ENCODE peak calls at places on chromosomes 5 and 9, in six cellular contexts. C is HEK293T, N is IMR-90, X is K562, P is GM12878, L is HepG2. B is an unnamed sample.
A peak's percentile ranks its signal among the peaks of the same experiment; 100 is the strongest.

GRCh38 chr5:115068239-115069086 is 101.2 kb downstream of the TRIM36 start:
- DNase-seq in C (no peak), N (peak; percentile 49), X (no peak), P (peak; percentile 57), L (peak; percentile 73), B (peak; percentile 62)

GRCh38 chr5:135306557-135306956 is 92.5 kb downstream of the MACROH2A1 start:
- DNase-seq in C (no peak), N (no peak), X (no peak), P (no peak), L (no peak), B (no peak)

GRCh38 chr5:124689653-124690052 is 56.8 kb downstream of the ZNF608 start:
- DNase-seq in C (no peak), N (no peak), X (no peak), P (no peak), L (no peak), B (no peak)

GRCh38 chr5:6340100-6340499 is 38.2 kb downstream of the MED10 start:
- DNase-seq in C (no peak), N (no peak), X (no peak), P (no peak), L (no peak), B (no peak)

GRCh38 chr5:105101597-105101996 is 1539.0 kb upstream of the NUDT12 start:
- DNase-seq in C (no peak), N (no peak), X (no peak), P (no peak), L (no peak), B (no peak)

GRCh38 chr9:127149463-127150390 is 27.3 kb upstream of the ANGPTL2 start:
- DNase-seq in C (no peak), N (no peak), X (no peak), P (no peak), L (no peak), B (no peak)

GRCh38 chr5:180289433-180289832 is 2.5 kb downstream of the MAPK9 start:
- DNase-seq in C (no peak), N (no peak), X (no peak), P (no peak), L (no peak), B (no peak)

GRCh38 chr9:30774326-30774725 is 1610.1 kb upstream of the ACO1 start:
- DNase-seq in C (peak; percentile 16), N (no peak), X (no peak), P (no peak), L (peak; percentile 28), B (no peak)

GRCh38 chr5:59037453-59038168 is 454.7 kb downstream of the RAB3C start:
- DNase-seq in C (no peak), N (no peak), X (no peak), P (no peak), L (no peak), B (peak; percentile 67)

GRCh38 chr5:141149812-141150211 is at the start of gene PCDHB6:
- DNase-seq in C (peak; percentile 30), N (peak; percentile 3), X (no peak), P (no peak), L (peak; percentile 56), B (peak; percentile 56)

GRCh38 chr5:177446184-177447065 is at the start of gene PRR7:
- DNase-seq in C (peak; percentile 81), N (peak; percentile 64), X (peak; percentile 86), P (no peak), L (no peak), B (peak; percentile 85)

GRCh38 chr5:149152317-149152746 is 11.0 kb downstream of the ABLIM3 start:
- DNase-seq in C (no peak), N (peak; percentile 62), X (no peak), P (no peak), L (peak; percentile 97), B (peak; percentile 44)

DNA sequence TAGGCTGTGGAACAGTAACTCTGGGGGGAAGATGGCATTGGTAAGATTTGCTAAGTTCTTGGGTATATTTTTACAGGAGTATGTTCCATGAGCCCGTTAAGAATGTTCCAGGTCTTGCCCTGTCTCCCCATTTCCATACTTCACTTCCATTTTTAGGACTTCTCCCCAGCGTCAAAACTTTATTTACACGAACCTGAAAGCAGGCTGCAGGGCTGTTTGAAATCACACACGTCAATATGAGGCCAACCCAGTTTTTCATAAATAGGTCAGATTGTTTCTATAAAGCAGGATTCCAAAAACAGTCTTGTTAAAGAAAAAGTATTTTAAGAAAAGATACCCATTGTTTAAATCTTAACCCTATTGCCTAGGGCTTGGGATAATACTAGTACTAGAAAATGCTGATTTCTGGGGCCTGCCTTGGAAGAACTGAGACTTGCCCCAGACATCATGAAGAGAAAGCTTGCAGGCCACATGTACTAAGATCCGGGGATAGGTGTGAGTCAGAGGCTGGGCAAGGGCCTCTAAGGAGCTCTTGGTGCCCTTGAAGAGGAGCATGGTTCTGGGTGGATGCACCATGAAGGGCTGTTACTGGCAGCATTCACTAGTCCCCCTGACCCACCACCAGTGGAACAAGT is 24.2 kb downstream of the TRIO start:
- DNase-seq in C (no peak), N (peak; percentile 70), X (no peak), P (no peak), L (no peak), B (no peak)
- TF ChIP-seq BHLHE40 in C (no peak), N (no peak), X (no peak), P (no peak), L (no peak), B (no peak)

GRCh38 chr9:88534456-88535225 is at the start of gene NXNL2:
- DNase-seq in C (peak; percentile 88), N (peak; percentile 82), X (peak; percentile 88), P (no peak), L (no peak), B (peak; percentile 93)
- TF ChIP-seq BHLHE40 in C (no peak), N (no peak), X (no peak), P (no peak), L (no peak), B (no peak)

GRCh38 chr9:91151014-91151740 is 210.5 kb downstream of the AUH start:
- DNase-seq in C (no peak), N (peak; percentile 81), X (no peak), P (peak; percentile 72), L (no peak), B (no peak)
- TF ChIP-seq BHLHE40 in C (no peak), N (no peak), X (no peak), P (peak; percentile 36), L (no peak), B (no peak)

DNA sequence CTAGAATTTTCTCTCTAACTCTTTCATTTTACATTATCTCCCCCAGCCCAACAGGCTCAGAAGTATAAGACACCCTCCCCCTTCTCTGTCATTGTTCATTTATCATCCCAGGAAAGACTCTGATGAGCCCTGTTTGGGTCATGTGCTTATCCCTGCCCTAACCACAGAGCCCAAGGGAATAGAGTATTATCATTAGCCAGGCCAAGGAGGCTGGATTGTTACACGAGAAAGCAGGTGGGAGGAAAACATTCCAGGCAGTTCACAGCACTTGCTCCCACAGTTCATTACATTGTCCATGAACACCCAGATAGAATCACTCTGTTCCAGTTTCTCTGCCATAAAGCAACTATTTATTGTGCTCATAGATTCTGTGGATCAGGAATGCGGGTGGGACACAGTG is 59.5 kb upstream of the TMEM215 start:
- DNase-seq in C (no peak), N (no peak), X (no peak), P (no peak), L (no peak), B (no peak)
- TF ChIP-seq BHLHE40 in C (no peak), N (no peak), X (no peak), P (no peak), L (no peak), B (no peak)

DNA sequence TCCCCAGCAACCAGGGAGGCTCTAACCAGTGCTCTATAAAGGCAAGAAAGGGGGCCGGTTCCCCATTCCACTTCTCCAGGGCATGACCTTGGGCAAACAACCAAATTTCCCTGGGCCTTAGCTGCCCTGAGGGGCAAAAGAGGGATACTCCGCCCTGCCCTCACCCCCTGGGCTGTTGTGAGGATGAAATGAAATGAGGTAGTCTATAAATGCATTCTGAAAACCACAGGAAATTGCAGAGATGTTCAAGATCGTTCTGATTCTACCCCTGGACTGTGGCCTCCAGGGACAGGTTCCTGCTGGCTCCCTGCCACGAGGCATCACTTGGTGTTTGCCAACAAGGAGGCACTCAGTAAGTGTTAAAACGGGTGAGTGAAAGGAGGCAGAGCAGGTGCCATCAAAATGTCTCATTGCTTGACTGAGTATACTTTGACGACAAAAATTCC is 5.7 kb downstream of the RAPGEF1 start:
- DNase-seq in C (no peak), N (no peak), X (no peak), P (no peak), L (no peak), B (no peak)
- TF ChIP-seq BHLHE40 in C (no peak), N (no peak), X (no peak), P (no peak), L (no peak), B (no peak)

B was measured in A549.